ENCODE peak calls at places on chromosomes 3 and 15, in four cellular contexts. One of them, this sample, is unnamed.

GRCh38 chr3:123386477-123387040 is 62.3 kb downstream of the ADCY5 start:
- DNase-seq in K562: no peak
- DNase-seq in endothelial cell of umbilical vein: no peak
- DNase-seq in A549: no peak
- DNase-seq in this sample: no peak

GRCh38 chr3:69848113-69848512 is 108.8 kb downstream of the MITF start:
- DNase-seq in A549: no peak
- DNase-seq in endothelial cell of umbilical vein: peak
- DNase-seq in K562: no peak
- DNase-seq in this sample: no peak

GRCh38 chr3:38986901-38987300 is 64.8 kb downstream of the SCN11A start:
- DNase-seq in K562: no peak
- DNase-seq in A549: no peak
- DNase-seq in endothelial cell of umbilical vein: no peak
- DNase-seq in this sample: no peak

GRCh38 chr3:183073839-183074615 is 25.3 kb downstream of the MCCC1 start:
- DNase-seq in A549: no peak
- DNase-seq in endothelial cell of umbilical vein: peak
- DNase-seq in K562: no peak
- DNase-seq in this sample: peak

GRCh38 chr3:30691944-30692343 is 85.5 kb downstream of the TGFBR2 start:
- DNase-seq in A549: no peak
- DNase-seq in K562: no peak
- DNase-seq in endothelial cell of umbilical vein: no peak
- DNase-seq in this sample: no peak

GRCh38 chr15:78671626-78672211 is 30.7 kb upstream of the CHRNB4 start:
- DNase-seq in K562: no peak
- DNase-seq in endothelial cell of umbilical vein: no peak
- DNase-seq in A549: no peak
- DNase-seq in this sample: no peak

GRCh38 chr3:177410734-177411133 is 213.5 kb upstream of the TBL1XR1 start:
- DNase-seq in A549: no peak
- DNase-seq in endothelial cell of umbilical vein: peak
- DNase-seq in K562: no peak
- DNase-seq in this sample: no peak

GRCh38 chr3:13650210-13651056 is 101.5 kb downstream of the FBLN2 start:
- DNase-seq in endothelial cell of umbilical vein: peak
- DNase-seq in A549: peak
- DNase-seq in K562: peak
- DNase-seq in this sample: peak

GRCh38 chr3:127320529-127321121 is 32.8 kb upstream of the PRR20G start:
- DNase-seq in A549: no peak
- DNase-seq in K562: peak
- DNase-seq in endothelial cell of umbilical vein: no peak
- DNase-seq in this sample: peak

GRCh38 chr3:193637831-193638230 is 44.8 kb downstream of the OPA1 start:
- DNase-seq in A549: no peak
- DNase-seq in endothelial cell of umbilical vein: no peak
- DNase-seq in K562: no peak
- DNase-seq in this sample: peak

GRCh38 chr3:127535106-127535785 is 55.3 kb downstream of the TPRA1 start:
- DNase-seq in K562: no peak
- DNase-seq in endothelial cell of umbilical vein: no peak
- DNase-seq in A549: no peak
- DNase-seq in this sample: no peak

DNA sequence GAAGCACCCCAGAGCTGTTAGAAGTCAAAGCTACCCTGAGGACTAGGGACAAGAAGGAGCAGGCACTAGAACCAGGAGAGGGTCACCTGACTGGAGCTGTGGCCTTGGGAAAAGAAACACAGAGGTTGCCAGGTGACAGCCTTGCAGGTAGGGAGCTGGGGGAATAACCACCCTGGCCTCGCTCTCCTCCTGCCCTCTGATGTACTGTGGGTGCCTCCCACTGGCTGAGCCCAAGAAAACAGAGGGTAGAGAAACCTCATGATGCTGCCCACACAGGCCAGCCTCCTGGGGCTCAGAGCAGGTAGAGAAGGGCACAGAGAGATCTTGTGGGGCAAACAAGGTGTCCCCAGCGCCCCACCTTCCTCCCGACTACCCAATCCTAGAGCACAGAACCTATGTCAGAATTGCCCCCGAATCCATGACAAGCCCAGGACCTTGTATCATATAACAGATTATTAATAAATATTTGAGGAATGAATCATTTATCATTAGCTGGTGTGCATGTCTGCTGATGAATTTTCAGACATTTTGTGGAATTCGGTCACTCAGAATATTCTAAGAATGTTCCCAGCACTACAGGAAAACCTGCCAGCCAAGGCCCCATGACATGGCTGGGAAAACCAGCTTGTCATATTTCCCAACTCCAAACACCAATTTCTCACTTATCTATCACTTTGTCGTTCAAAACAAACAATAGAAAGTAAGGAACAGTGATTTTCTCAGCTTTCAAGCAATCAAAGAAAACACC is 59.8 kb upstream of the MEX3B start:
- DNase-seq in A549: no peak
- DNase-seq in endothelial cell of umbilical vein: no peak
- DNase-seq in K562: no peak
- DNase-seq in this sample: no peak
- TF ChIP-seq MAX in A549: no peak
- TF ChIP-seq MAX in endothelial cell of umbilical vein: no peak
- TF ChIP-seq MAX in K562: no peak
- TF ChIP-seq MAX in this sample: no peak

DNA sequence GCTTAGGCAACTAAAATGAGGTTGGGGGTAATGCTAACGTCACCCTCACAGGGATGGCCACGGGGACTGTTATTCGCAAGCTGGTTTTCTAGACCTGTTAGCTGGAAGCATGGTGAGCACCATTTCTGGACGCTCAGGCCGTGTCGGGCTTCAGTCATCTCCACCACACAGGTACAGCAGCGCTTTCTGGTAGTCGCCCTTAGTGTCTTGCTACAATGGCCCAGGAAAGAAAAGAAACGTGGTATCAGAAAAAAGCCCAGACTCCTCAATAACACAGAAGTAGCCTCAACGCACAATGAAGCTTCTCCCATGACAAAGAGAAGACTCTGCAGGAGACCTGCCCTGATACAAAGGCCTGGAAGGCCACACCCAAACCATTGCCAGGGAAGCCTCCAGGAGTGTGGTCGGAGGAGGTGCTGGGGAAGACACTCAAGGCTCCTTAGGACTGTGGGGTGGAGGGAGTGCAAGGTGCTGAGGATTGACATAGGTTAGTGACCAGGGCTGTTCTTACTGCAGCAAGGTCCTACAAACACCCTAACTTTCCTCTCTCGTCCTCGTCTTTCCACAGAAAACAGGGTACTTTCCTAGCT is 50.2 kb downstream of the ANXA2 start:
- DNase-seq in A549: no peak
- DNase-seq in K562: no peak
- DNase-seq in endothelial cell of umbilical vein: no peak
- DNase-seq in this sample: no peak
- TF ChIP-seq POLR2A in A549: no peak
- TF ChIP-seq POLR2A in K562: no peak
- TF ChIP-seq POLR2A in endothelial cell of umbilical vein: no peak
- TF ChIP-seq POLR2A in this sample: no peak

GRCh38 chr15:38696120-38696727 is 131.6 kb upstream of the RASGRP1 start:
- DNase-seq in K562: no peak
- DNase-seq in endothelial cell of umbilical vein: no peak
- DNase-seq in A549: no peak
- DNase-seq in this sample: peak
- TF ChIP-seq MYC in K562: no peak
- TF ChIP-seq MYC in endothelial cell of umbilical vein: no peak
- TF ChIP-seq MYC in A549: no peak
- TF ChIP-seq MYC in this sample: no peak

GRCh38 chr15:87619161-87619960 is 637.2 kb downstream of the NTRK3 start:
- DNase-seq in endothelial cell of umbilical vein: peak
- DNase-seq in K562: peak
- DNase-seq in A549: no peak
- DNase-seq in this sample: no peak
- TF ChIP-seq MAX in endothelial cell of umbilical vein: no peak
- TF ChIP-seq MAX in K562: no peak
- TF ChIP-seq MAX in A549: no peak
- TF ChIP-seq MAX in this sample: no peak

GRCh38 chr3:58491506-58492384 is at the start of gene KCTD6:
- DNase-seq in endothelial cell of umbilical vein: peak
- DNase-seq in K562: peak
- DNase-seq in A549: peak
- DNase-seq in this sample: peak

GRCh38 chr3:58490860-58491501 is 915 bp upstream of the KCTD6 start:
- DNase-seq in endothelial cell of umbilical vein: no peak
- DNase-seq in K562: no peak
- DNase-seq in A549: no peak
- DNase-seq in this sample: no peak

GRCh38 chr3:58494107-58494506 is 2.2 kb downstream of the KCTD6 start:
- DNase-seq in K562: no peak
- DNase-seq in A549: no peak
- DNase-seq in endothelial cell of umbilical vein: no peak
- DNase-seq in this sample: no peak

GRCh38 chr3:58495101-58495500 is 3.2 kb downstream of the KCTD6 start:
- DNase-seq in endothelial cell of umbilical vein: no peak
- DNase-seq in A549: no peak
- DNase-seq in K562: no peak
- DNase-seq in this sample: no peak

GRCh38 chr3:58492385-58492970 is 582 bp downstream of the KCTD6 start:
- DNase-seq in A549: no peak
- DNase-seq in endothelial cell of umbilical vein: peak
- DNase-seq in K562: no peak
- DNase-seq in this sample: peak
- TF ChIP-seq POLR2A in A549: no peak
- TF ChIP-seq POLR2A in endothelial cell of umbilical vein: no peak
- TF ChIP-seq POLR2A in K562: no peak
- TF ChIP-seq POLR2A in this sample: no peak

DNA sequence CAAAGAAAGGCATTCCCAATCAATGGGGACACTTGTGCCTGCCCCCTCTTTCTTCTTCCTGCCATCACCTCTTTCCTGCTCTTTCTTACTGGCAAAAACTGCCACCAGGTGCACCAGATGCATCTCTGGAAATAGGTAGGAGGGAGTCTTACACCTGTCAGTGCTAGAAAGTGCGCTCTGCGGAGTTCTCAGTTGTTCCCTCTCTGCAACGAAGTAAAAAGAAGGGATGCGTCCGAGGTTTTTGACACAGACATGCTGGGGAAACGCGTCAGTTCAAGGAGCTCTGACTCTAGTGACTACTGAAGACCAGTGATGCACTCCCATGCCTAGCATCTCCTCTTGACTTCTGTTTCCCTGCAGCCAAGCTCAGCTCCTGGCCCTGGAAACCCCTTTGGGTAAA is 766 bp upstream of the GRM7 start:
- DNase-seq in endothelial cell of umbilical vein: no peak
- DNase-seq in A549: no peak
- DNase-seq in K562: no peak
- DNase-seq in this sample: no peak
- TF ChIP-seq MYC in endothelial cell of umbilical vein: no peak
- TF ChIP-seq MYC in A549: no peak
- TF ChIP-seq MYC in K562: no peak
- TF ChIP-seq MYC in this sample: no peak

GRCh38 chr3:95899494-95899893 is 914.9 kb upstream of the EPHA6 start:
- DNase-seq in A549: no peak
- DNase-seq in endothelial cell of umbilical vein: peak
- DNase-seq in K562: no peak
- DNase-seq in this sample: no peak
- TF ChIP-seq MAX in A549: no peak
- TF ChIP-seq MAX in endothelial cell of umbilical vein: no peak
- TF ChIP-seq MAX in K562: no peak
- TF ChIP-seq MAX in this sample: no peak

GRCh38 chr15:30903497-30904187 is at the start of gene FAN1:
- DNase-seq in A549: peak
- DNase-seq in K562: peak
- DNase-seq in endothelial cell of umbilical vein: peak
- DNase-seq in this sample: peak
- TF ChIP-seq POLR2A in A549: peak
- TF ChIP-seq POLR2A in K562: peak
- TF ChIP-seq POLR2A in endothelial cell of umbilical vein: peak
- TF ChIP-seq POLR2A in this sample: peak

GRCh38 chr3:33006081-33006480 is 54.6 kb downstream of the CCR4 start:
- DNase-seq in endothelial cell of umbilical vein: no peak
- DNase-seq in K562: no peak
- DNase-seq in A549: no peak
- DNase-seq in this sample: no peak
- TF ChIP-seq MYC in endothelial cell of umbilical vein: no peak
- TF ChIP-seq MYC in K562: no peak
- TF ChIP-seq MYC in A549: no peak
- TF ChIP-seq MYC in this sample: no peak

DNA sequence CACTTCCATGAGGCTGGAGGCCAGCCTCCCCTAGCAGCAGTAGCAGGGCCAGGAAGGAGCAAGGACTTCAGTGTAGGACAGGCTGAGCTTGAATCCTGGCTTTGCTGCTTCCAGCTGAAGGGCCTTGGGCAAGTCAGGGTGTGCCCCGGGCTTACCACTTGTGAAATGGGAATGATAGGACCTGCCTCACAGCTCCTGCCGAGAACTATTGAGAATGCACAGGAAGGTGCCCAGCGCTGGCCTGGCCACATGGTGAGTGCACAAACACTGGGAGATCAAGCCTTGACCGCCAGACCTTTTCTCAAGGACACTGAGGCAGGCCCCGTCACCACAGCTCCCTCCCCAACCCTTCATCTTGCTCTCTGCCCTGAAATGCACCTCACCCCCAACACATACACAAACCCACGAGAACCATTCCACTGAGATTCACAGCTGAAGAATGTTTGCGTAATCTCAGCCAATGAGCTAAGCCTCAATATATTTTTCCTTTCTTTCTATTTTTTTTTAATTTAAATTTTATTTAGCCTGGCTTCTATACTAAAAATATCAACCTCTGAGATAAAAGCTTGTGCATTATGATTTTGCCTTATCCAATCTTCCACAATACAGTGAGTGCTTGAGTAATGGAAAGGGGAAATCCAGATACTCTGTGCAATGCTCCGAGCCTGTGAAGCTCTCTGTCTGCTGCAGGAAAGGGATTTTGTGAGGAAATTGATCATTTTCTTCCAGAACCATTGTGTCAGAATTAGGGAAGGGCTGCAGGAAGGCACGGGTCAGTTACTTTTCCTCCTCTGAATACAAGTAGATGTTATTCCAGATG is 194.0 kb downstream of the TLE3 start:
- DNase-seq in A549: no peak
- DNase-seq in endothelial cell of umbilical vein: peak
- DNase-seq in K562: no peak
- DNase-seq in this sample: no peak
- TF ChIP-seq MAX in A549: no peak
- TF ChIP-seq MAX in endothelial cell of umbilical vein: no peak
- TF ChIP-seq MAX in K562: no peak
- TF ChIP-seq MAX in this sample: no peak

This sample was measured in NB4.